ENCODE peak calls at places on chromosomes 16 and 17, in four cellular contexts. One of them, this sample, is unnamed.

GRCh38 chr16:85153656-85154091 is 41.4 kb upstream of the CIBAR2 start:
- DNase-seq in HEK293T: no peak
- DNase-seq in HepG2: no peak
- DNase-seq in GM12878: no peak
- DNase-seq in this sample: no peak

GRCh38 chr16:22314661-22315626 is 17.7 kb downstream of the POLR3E start:
- DNase-seq in HEK293T: no peak
- DNase-seq in HepG2: no peak
- DNase-seq in GM12878: no peak
- DNase-seq in this sample: no peak

GRCh38 chr16:84360170-84360569 is 8.2 kb upstream of the ATP2C2 start:
- DNase-seq in HEK293T: no peak
- DNase-seq in HepG2: no peak
- DNase-seq in GM12878: no peak
- DNase-seq in this sample: no peak

GRCh38 chr17:65088621-65089385 is 32.3 kb upstream of the GNA13 start:
- DNase-seq in HEK293T: no peak
- DNase-seq in HepG2: no peak
- DNase-seq in GM12878: no peak
- DNase-seq in this sample: no peak

GRCh38 chr17:79784353-79785016 is 6.5 kb downstream of the CBX2 start:
- DNase-seq in HEK293T: no peak
- DNase-seq in HepG2: no peak
- DNase-seq in GM12878: no peak
- DNase-seq in this sample: no peak

GRCh38 chr17:76644995-76645394 is 1.4 kb upstream of the ST6GALNAC1 start:
- DNase-seq in HEK293T: peak; percentile 1
- DNase-seq in HepG2: no peak
- DNase-seq in GM12878: no peak
- DNase-seq in this sample: no peak

GRCh38 chr17:80859004-80859941 is 132.4 kb upstream of the CHMP6 start:
- DNase-seq in HEK293T: no peak
- DNase-seq in HepG2: no peak
- DNase-seq in GM12878: no peak
- DNase-seq in this sample: no peak

GRCh38 chr17:54180919-54181318 is 358.2 kb downstream of the KIF2B start:
- DNase-seq in HEK293T: no peak
- DNase-seq in HepG2: no peak
- DNase-seq in GM12878: no peak
- DNase-seq in this sample: no peak

GRCh38 chr16:86031141-86031678 is 132.2 kb downstream of the IRF8 start:
- DNase-seq in HEK293T: no peak
- DNase-seq in HepG2: no peak
- DNase-seq in GM12878: no peak
- DNase-seq in this sample: peak; percentile 11

GRCh38 chr16:90010676-90011075 is 8.6 kb downstream of the DBNDD1 start:
- DNase-seq in HEK293T: no peak
- DNase-seq in HepG2: no peak
- DNase-seq in GM12878: no peak
- DNase-seq in this sample: no peak

GRCh38 chr17:67322039-67322787 is 44.2 kb downstream of the PSMD12 start:
- DNase-seq in HEK293T: no peak
- DNase-seq in HepG2: no peak
- DNase-seq in GM12878: no peak
- DNase-seq in this sample: peak; percentile 36

GRCh38 chr16:58461640-58462039 is 38.3 kb upstream of the NDRG4 start:
- DNase-seq in HEK293T: no peak
- DNase-seq in HepG2: peak; percentile 33
- DNase-seq in GM12878: no peak
- DNase-seq in this sample: no peak

GRCh38 chr16:58464047-58464915 is 35.7 kb upstream of the NDRG4 start:
- DNase-seq in HEK293T: peak; percentile 55
- DNase-seq in HepG2: no peak
- DNase-seq in GM12878: no peak
- DNase-seq in this sample: no peak

GRCh38 chr16:58462089-58462488 is 37.9 kb upstream of the NDRG4 start:
- DNase-seq in HEK293T: no peak
- DNase-seq in HepG2: no peak
- DNase-seq in GM12878: no peak
- DNase-seq in this sample: no peak

GRCh38 chr16:58462499-58462996 is 37.4 kb upstream of the NDRG4 start:
- DNase-seq in HEK293T: no peak
- DNase-seq in HepG2: no peak
- DNase-seq in GM12878: no peak
- DNase-seq in this sample: no peak

GRCh38 chr16:58462997-58463891 is 36.7 kb upstream of the NDRG4 start:
- DNase-seq in HEK293T: peak; percentile 55
- DNase-seq in HepG2: no peak
- DNase-seq in GM12878: no peak
- DNase-seq in this sample: peak; percentile 62
- TF ChIP-seq TARDBP in HEK293T: no peak
- TF ChIP-seq TARDBP in HepG2: no peak
- TF ChIP-seq TARDBP in GM12878: no peak
- TF ChIP-seq TARDBP in this sample: no peak

GRCh38 chr16:73053038-73053378 is 5.1 kb upstream of the ZFHX3 start:
- DNase-seq in HEK293T: no peak
- DNase-seq in HepG2: no peak
- DNase-seq in GM12878: no peak
- DNase-seq in this sample: no peak

GRCh38 chr16:73050115-73051099 is 2.5 kb upstream of the ZFHX3 start:
- DNase-seq in HEK293T: no peak
- DNase-seq in HepG2: no peak
- DNase-seq in GM12878: no peak
- DNase-seq in this sample: no peak

GRCh38 chr16:73051903-73052302 is 4.0 kb upstream of the ZFHX3 start:
- DNase-seq in HEK293T: no peak
- DNase-seq in HepG2: no peak
- DNase-seq in GM12878: no peak
- DNase-seq in this sample: no peak

GRCh38 chr16:73052441-73053030 is 4.6 kb upstream of the ZFHX3 start:
- DNase-seq in HEK293T: no peak
- DNase-seq in HepG2: no peak
- DNase-seq in GM12878: no peak
- DNase-seq in this sample: no peak

GRCh38 chr16:73051216-73051615 is 3.3 kb upstream of the ZFHX3 start:
- DNase-seq in HEK293T: no peak
- DNase-seq in HepG2: no peak
- DNase-seq in GM12878: no peak
- DNase-seq in this sample: no peak
- TF ChIP-seq TARDBP in HEK293T: no peak
- TF ChIP-seq TARDBP in HepG2: no peak
- TF ChIP-seq TARDBP in GM12878: no peak
- TF ChIP-seq TARDBP in this sample: no peak

DNA sequence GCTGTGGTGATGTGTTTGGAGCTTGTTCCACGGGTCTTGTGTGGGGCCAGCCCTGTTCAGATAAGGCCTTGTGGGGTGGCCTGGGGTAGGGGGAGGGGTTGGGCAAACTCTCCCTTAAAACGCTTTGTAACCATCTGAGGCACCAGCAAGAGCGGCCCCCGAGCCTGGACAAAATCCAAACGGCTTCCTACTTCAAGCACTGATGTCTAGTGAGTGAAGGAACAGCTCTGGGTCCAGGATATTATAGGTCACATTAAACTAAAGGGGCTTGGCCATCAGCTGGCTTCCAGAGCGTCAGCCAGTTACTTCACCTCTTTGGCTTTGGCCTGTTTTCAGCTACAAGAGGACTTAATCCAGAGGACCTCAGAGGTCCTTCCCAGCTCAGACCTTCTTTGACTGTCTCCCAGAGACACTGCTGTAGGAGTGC is 11.9 kb downstream of the SERPINF1 start:
- DNase-seq in HEK293T: no peak
- DNase-seq in HepG2: no peak
- DNase-seq in GM12878: no peak
- DNase-seq in this sample: peak; percentile 60
- TF ChIP-seq TARDBP in HEK293T: no peak
- TF ChIP-seq TARDBP in HepG2: no peak
- TF ChIP-seq TARDBP in GM12878: no peak
- TF ChIP-seq TARDBP in this sample: no peak

GRCh38 chr17:27628376-27628775 is 2.6 kb upstream of the LGALS9 start:
- DNase-seq in HEK293T: no peak
- DNase-seq in HepG2: no peak
- DNase-seq in GM12878: no peak
- DNase-seq in this sample: no peak
- TF ChIP-seq TARDBP in HEK293T: no peak
- TF ChIP-seq TARDBP in HepG2: no peak
- TF ChIP-seq TARDBP in GM12878: no peak
- TF ChIP-seq TARDBP in this sample: no peak

This sample was measured in K562.